ENCODE peak calls at places on chromosomes 2 and 18, in seven cellular contexts. S is brain microvascular endothelial cell, U is IMR-90, C is transverse colon, I is keratinocyte, L is right lobe of liver, T is HCT116. Y is an unnamed sample.

GRCh38 chr2:107775791-107776190 is 50.9 kb upstream of the RGPD4 start:
- DNase-seq in S (no peak), I (no peak), U (no peak), L (no peak), T (no peak), C (no peak), Y (no peak)

GRCh38 chr2:75320893-75321292 is 121.6 kb upstream of the TACR1 start:
- DNase-seq in U (peak), C (no peak), T (no peak), S (no peak), L (no peak), I (no peak), Y (no peak)

GRCh38 chr2:105287692-105288091 is 41.8 kb downstream of the TGFBRAP1 start:
- DNase-seq in S (peak), C (peak), I (no peak), L (no peak), U (peak), T (peak), Y (no peak)

GRCh38 chr2:31319391-31320175 is 85.6 kb downstream of the EHD3 start:
- DNase-seq in L (no peak), S (peak), U (peak), I (no peak), T (no peak), C (peak), Y (no peak)

GRCh38 chr2:231928901-231929725 is 2.9 kb upstream of the NPPC start:
- DNase-seq in L (no peak), T (no peak), S (no peak), C (no peak), I (no peak), U (no peak), Y (no peak)

GRCh38 chr2:227701556-227701955 is 16.3 kb downstream of the SLC19A3 start:
- DNase-seq in I (no peak), L (no peak), S (no peak), C (no peak), U (no peak), T (no peak), Y (no peak)

GRCh38 chr2:185128331-185128730 is 530.0 kb downstream of the ZNF804A start:
- DNase-seq in U (no peak), T (no peak), C (no peak), I (no peak), L (no peak), S (no peak), Y (no peak)

GRCh38 chr2:86026744-86027065 is 79.0 kb downstream of the POLR1A start:
- DNase-seq in T (no peak), I (no peak), L (no peak), U (no peak), C (no peak), S (no peak), Y (no peak)

GRCh38 chr2:111659361-111660281 is 224.4 kb downstream of the ANAPC1 start:
- DNase-seq in U (peak), L (peak), C (peak), T (peak), S (peak), I (peak), Y (no peak)

GRCh38 chr2:187124514-187124913 is 275.5 kb upstream of the ZSWIM2 start:
- DNase-seq in C (no peak), U (no peak), T (no peak), S (no peak), L (no peak), I (no peak), Y (no peak)

GRCh38 chr2:226131299-226131784 is 668.3 kb downstream of the IRS1 start:
- DNase-seq in I (no peak), L (no peak), C (no peak), S (no peak), T (no peak), U (no peak), Y (no peak)

GRCh38 chr2:37585982-37586621 is 85.3 kb downstream of the CDC42EP3 start:
- DNase-seq in C (peak), T (peak), U (peak), L (no peak), S (peak), I (peak), Y (no peak)

GRCh38 chr18:68438983-68439382 is 275.9 kb downstream of the TMX3 start:
- DNase-seq in T (no peak), I (no peak), S (no peak), C (no peak), U (peak), L (no peak), Y (no peak)

GRCh38 chr2:229431331-229431954 is 160.4 kb upstream of the PID1 start:
- DNase-seq in T (peak), S (no peak), U (peak), I (peak), C (no peak), L (no peak), Y (no peak)

GRCh38 chr2:68253211-68254068 is 1.1 kb upstream of the PPP3R1 start:
- DNase-seq in I (no peak), T (no peak), U (peak), L (no peak), S (no peak), C (peak), Y (no peak)

GRCh38 chr2:108182489-108182888 is 57.3 kb upstream of the SULT1C3 start:
- DNase-seq in C (peak), I (no peak), S (peak), L (no peak), U (no peak), T (peak), Y (no peak)

GRCh38 chr2:208183937-208184336 is 5.9 kb downstream of the C2orf80 start:
- DNase-seq in L (peak), U (no peak), S (no peak), I (no peak), C (no peak), T (no peak), Y (no peak)

GRCh38 chr18:35240664-35241522 is at the start of gene ZNF397:
- DNase-seq in S (peak), C (peak), U (peak), L (peak), I (peak), T (peak), Y (peak)

GRCh38 chr2:19989681-19990415 is at the start of gene WDR35:
- DNase-seq in C (peak), L (peak), I (peak), S (peak), U (peak), T (peak), Y (peak)

GRCh38 chr18:63619661-63620060 is 24.4 kb downstream of the SERPINB4 start:
- DNase-seq in C (no peak), I (no peak), T (no peak), S (peak), U (no peak), L (no peak), Y (no peak)

GRCh38 chr2:133602538-133602937 is 34.3 kb upstream of the NCKAP5 start:
- DNase-seq in L (no peak), I (no peak), T (no peak), C (no peak), S (no peak), U (no peak), Y (no peak)

GRCh38 chr18:55841314-55841713 is 253.3 kb upstream of the TCF4 start:
- DNase-seq in L (no peak), C (no peak), I (no peak), S (no peak), T (no peak), U (no peak), Y (no peak)

GRCh38 chr2:16774980-16775963 is 109.6 kb upstream of the CYRIA start:
- DNase-seq in L (peak), I (no peak), U (no peak), C (no peak), T (no peak), S (no peak), Y (no peak)

GRCh38 chr2:60552851-60553495 is 481 bp downstream of the BCL11A start:
- DNase-seq in I (no peak), S (no peak), C (no peak), L (no peak), U (no peak), T (no peak), Y (no peak)

GRCh38 chr18:11906926-11907874 is 917 bp downstream of the MPPE1 start:
- DNase-seq in C (no peak), I (no peak), S (no peak), U (no peak), T (no peak), L (no peak), Y (no peak)

GRCh38 chr2:219104107-219105050 is 43.7 kb upstream of the IHH start:
- DNase-seq in S (peak), C (no peak), I (peak), U (peak), T (peak), L (no peak), Y (no peak)

GRCh38 chr2:212892193-212892592 is 259.2 kb downstream of the IKZF2 start:
- DNase-seq in C (no peak), L (no peak), T (peak), I (no peak), U (peak), S (peak), Y (no peak)

GRCh38 chr2:29114841-29115609 is at the start of gene CLIP4:
- DNase-seq in T (no peak), I (no peak), U (peak), C (peak), S (peak), L (peak), Y (peak)

GRCh38 chr2:100624536-100624935 is 61.7 kb downstream of the PDCL3 start:
- DNase-seq in S (no peak), I (no peak), T (no peak), C (no peak), U (no peak), L (no peak), Y (no peak)

GRCh38 chr2:46749042-46749461 is 166.6 kb downstream of the MCFD2 start:
- DNase-seq in U (peak), L (no peak), T (no peak), S (peak), C (no peak), I (no peak), Y (no peak)

GRCh38 chr2:141384676-141385075 is 746.1 kb downstream of the LRP1B start:
- DNase-seq in C (no peak), T (no peak), U (peak), S (peak), I (no peak), L (no peak), Y (no peak)

GRCh38 chr2:24048662-24049484 is 668 bp upstream of the FKBP1B start:
- DNase-seq in U (no peak), S (no peak), L (no peak), C (no peak), T (peak), I (no peak), Y (no peak)

GRCh38 chr2:115057473-115057872 is 615.0 kb downstream of the DPP10 start:
- DNase-seq in T (no peak), I (no peak), S (no peak), U (no peak), C (no peak), L (no peak), Y (no peak)

GRCh38 chr2:84971799-84972790 is 1.1 kb downstream of the KCMF1 start:
- DNase-seq in U (peak), C (peak), S (no peak), L (peak), T (no peak), I (no peak), Y (peak)

GRCh38 chr2:233775414-233775813 is 2.7 kb upstream of the MROH2A start:
- DNase-seq in U (no peak), C (no peak), L (no peak), I (no peak), T (no peak), S (no peak), Y (no peak)

GRCh38 chr2:187233811-187234210 is 214.2 kb downstream of the CALCRL start:
- DNase-seq in I (no peak), U (no peak), S (no peak), T (no peak), C (no peak), L (no peak), Y (no peak)

GRCh38 chr2:332592-332991 is 44.7 kb upstream of the ALKAL2 start:
- DNase-seq in S (no peak), C (no peak), I (no peak), L (no peak), U (no peak), T (no peak), Y (no peak)

GRCh38 chr2:121202541-121203310 is 82.3 kb downstream of the TFCP2L1 start:
- DNase-seq in T (no peak), L (peak), C (peak), U (no peak), I (no peak), S (no peak), Y (no peak)

GRCh38 chr2:39665811-39666488 is at the start of gene TMEM178A:
- DNase-seq in I (no peak), T (no peak), S (no peak), L (no peak), U (no peak), C (no peak), Y (no peak)

DNA sequence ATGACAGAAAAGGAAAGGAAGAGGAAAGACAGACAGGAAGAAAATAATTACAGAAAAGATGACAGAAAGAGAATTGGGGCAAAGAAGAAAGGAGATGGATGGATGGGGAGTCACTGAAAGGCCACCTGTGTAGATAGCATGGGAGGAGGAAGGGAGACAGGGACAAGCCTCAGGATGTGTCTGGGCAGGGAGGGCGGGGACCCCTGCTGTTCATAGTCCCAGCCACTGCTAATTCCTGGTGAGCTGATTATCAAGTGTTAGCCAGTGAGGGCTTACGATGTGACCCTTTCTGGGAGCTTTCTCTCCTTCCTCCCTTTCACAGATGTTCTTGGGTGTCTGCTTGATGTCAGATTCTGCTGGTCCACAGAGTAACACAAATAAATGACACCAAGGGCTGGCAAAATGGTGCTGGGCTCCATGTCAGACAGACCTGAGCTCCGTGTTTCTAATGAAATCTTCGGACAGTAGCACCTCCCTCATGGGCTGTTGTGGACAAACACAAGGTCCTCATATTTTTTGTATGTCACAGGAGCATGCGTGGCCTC is 13.6 kb downstream of the FHOD3 start:
- DNase-seq in T (no peak), L (no peak), C (no peak), I (no peak), S (no peak), U (no peak), Y (no peak)
- H3K27ac ChIP-seq in T (no peak), L (no peak), C (no peak), I (no peak), S (peak), U (no peak), Y (no peak)

GRCh38 chr2:173989886-173990744 is 24.9 kb upstream of the SP3 start:
- DNase-seq in C (no peak), U (no peak), L (no peak), S (no peak), T (no peak), I (no peak), Y (no peak)
- H3K27ac ChIP-seq in C (peak), U (no peak), L (peak), S (no peak), T (no peak), I (no peak), Y (no peak)

GRCh38 chr18:74271656-74272055 is 20.1 kb downstream of the CYB5A start:
- DNase-seq in L (no peak), T (no peak), C (no peak), I (no peak), S (no peak), U (peak), Y (no peak)
- H3K27ac ChIP-seq in L (no peak), T (no peak), C (no peak), I (no peak), S (no peak), U (no peak), Y (no peak)

DNA sequence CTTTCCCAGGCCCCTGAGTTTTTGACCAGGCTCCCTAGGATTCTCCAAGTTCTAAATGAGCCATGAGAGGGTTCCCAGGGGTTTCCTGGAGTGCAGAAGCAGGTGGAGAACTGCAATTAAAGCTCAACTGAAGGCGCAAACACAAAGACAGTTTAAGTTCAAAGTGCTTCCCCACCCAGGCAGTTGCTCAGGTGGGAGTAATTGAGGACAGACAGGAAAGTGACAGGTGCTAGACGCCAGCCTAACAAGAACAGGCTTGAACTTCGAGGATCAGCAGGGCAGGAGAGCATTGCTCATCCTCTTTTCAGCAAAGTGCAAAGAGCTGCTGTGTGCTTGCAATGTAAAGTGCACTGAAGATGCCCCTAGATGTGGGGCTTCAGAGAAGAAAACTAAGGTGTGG is 77.2 kb upstream of the ST8SIA3 start:
- DNase-seq in S (no peak), C (no peak), L (no peak), I (no peak), T (no peak), U (no peak), Y (no peak)
- H3K27ac ChIP-seq in S (no peak), C (no peak), L (no peak), I (no peak), T (no peak), U (no peak), Y (no peak)

DNA sequence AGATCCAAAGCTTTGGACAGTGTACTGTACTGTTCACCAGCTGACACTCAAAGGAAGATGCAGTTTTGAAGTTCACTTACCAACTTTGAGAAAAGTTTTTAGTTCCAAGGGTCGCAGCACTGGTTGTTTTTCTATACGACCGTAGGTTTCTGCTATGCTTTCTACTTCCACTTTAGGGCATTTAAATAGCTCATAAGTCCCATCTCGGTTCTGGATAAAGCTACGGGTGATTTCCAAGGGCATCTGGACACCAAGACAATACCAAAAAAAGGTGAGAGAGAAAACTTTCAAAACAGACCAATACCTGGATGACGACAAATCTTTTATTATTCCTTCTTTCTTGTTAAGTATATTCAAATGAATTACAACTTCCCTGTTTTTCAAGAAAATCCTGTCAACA is 30.3 kb downstream of the C2orf42 start:
- DNase-seq in I (no peak), U (no peak), T (no peak), C (no peak), S (no peak), L (no peak), Y (no peak)
- H3K27ac ChIP-seq in I (no peak), U (no peak), T (no peak), C (no peak), S (no peak), L (no peak), Y (no peak)

DNA sequence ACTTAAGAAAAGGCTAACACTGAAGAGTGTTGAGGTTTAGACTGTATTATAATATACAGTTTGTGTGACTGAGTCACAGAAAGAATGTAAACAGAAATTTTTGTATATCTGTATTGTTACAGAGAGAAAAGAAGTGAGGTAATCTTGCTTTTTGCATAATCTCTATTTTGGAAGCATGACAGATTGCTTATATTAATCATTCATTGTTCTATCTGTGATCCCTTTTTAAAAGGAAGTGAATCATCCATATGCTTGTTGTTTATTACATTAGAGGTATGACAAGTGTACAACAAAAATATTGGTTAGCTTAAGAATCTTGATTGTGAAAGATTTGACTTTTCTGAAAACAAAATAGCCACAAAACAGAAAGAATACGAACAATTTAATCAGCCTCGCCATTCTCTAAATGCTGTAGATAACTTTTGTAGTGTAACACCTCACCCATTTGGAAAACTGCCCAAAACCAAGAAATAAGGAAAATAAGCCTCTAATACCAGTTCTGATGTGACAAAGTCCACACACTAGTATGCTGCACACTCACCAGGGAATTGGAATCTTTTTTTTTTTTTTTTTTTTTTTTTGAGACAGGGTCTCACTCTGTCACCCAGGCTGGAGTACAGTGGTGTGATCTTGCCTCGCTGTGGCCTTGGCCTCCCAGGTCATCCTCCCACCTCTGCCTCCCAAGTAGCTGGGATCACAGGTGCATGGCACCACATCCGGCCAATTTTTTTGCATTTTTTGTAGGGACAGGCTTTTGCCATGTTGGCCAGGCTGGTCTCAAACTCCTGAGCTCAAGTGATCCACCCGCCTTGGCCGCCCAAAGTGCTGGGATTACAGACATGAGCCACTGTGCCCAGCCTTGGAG is 91.5 kb upstream of the LPIN2 start:
- DNase-seq in L (no peak), S (no peak), I (no peak), T (no peak), U (peak), C (no peak), Y (no peak)
- H3K27ac ChIP-seq in L (no peak), S (no peak), I (no peak), T (no peak), U (no peak), C (no peak), Y (no peak)

GRCh38 chr18:3871687-3872086 is 421.7 kb downstream of the TGIF1 start:
- DNase-seq in U (no peak), L (no peak), S (no peak), T (no peak), C (no peak), I (no peak), Y (no peak)

GRCh38 chr18:3874593-3874992 is 424.6 kb downstream of the TGIF1 start:
- DNase-seq in I (no peak), C (no peak), S (no peak), U (no peak), T (no peak), L (no peak), Y (no peak)

GRCh38 chr18:3872651-3873050 is 422.7 kb downstream of the TGIF1 start:
- DNase-seq in S (no peak), L (no peak), C (no peak), U (no peak), T (no peak), I (no peak), Y (no peak)

GRCh38 chr18:3873698-3874495 is 423.9 kb downstream of the TGIF1 start:
- DNase-seq in L (no peak), I (no peak), T (no peak), U (no peak), S (no peak), C (no peak), Y (no peak)

GRCh38 chr18:3873211-3873610 is 423.2 kb downstream of the TGIF1 start:
- DNase-seq in S (no peak), U (no peak), C (no peak), L (no peak), T (no peak), I (no peak), Y (no peak)
- H3K27ac ChIP-seq in S (no peak), U (no peak), C (no peak), L (no peak), T (no peak), I (no peak), Y (no peak)